ENCODE peak calls at places on chromosomes 11 and 22, in six cellular contexts. One of them, this sample, is unnamed.

GRCh38 chr22:42188808-42189447 is 58.3 kb upstream of the CYP2D6 start:
- DNase-seq in NB4: peak
- DNase-seq in heart right ventricle: no peak
- DNase-seq in WERI-Rb-1: no peak
- DNase-seq in progenitor cell of endocrine pancreas: no peak
- DNase-seq in body of pancreas: no peak
- DNase-seq in this sample: no peak

GRCh38 chr11:130002846-130003716 is 446 bp upstream of the PRDM10 start:
- DNase-seq in NB4: peak
- DNase-seq in heart right ventricle: peak
- DNase-seq in WERI-Rb-1: peak
- DNase-seq in progenitor cell of endocrine pancreas: peak
- DNase-seq in body of pancreas: peak
- DNase-seq in this sample: peak

GRCh38 chr11:86449993-86450629 is 75.4 kb downstream of the CCDC81 start:
- DNase-seq in NB4: peak
- DNase-seq in heart right ventricle: no peak
- DNase-seq in WERI-Rb-1: no peak
- DNase-seq in progenitor cell of endocrine pancreas: no peak
- DNase-seq in body of pancreas: no peak
- DNase-seq in this sample: no peak

GRCh38 chr11:86571273-86571948 is 101.0 kb downstream of the ME3 start:
- DNase-seq in NB4: peak
- DNase-seq in heart right ventricle: no peak
- DNase-seq in WERI-Rb-1: peak
- DNase-seq in progenitor cell of endocrine pancreas: peak
- DNase-seq in body of pancreas: no peak
- DNase-seq in this sample: no peak

GRCh38 chr11:125514336-125515101 is 18.5 kb upstream of the FEZ1 start:
- DNase-seq in NB4: peak
- DNase-seq in heart right ventricle: no peak
- DNase-seq in WERI-Rb-1: no peak
- DNase-seq in progenitor cell of endocrine pancreas: no peak
- DNase-seq in body of pancreas: no peak
- DNase-seq in this sample: no peak

GRCh38 chr11:134638796-134639540 is 226.9 kb upstream of the B3GAT1 start:
- DNase-seq in NB4: no peak
- DNase-seq in heart right ventricle: no peak
- DNase-seq in WERI-Rb-1: no peak
- DNase-seq in progenitor cell of endocrine pancreas: no peak
- DNase-seq in body of pancreas: no peak
- DNase-seq in this sample: no peak

GRCh38 chr11:122981388-122982264 is at the start of gene BSX:
- DNase-seq in NB4: peak
- DNase-seq in heart right ventricle: peak
- DNase-seq in WERI-Rb-1: no peak
- DNase-seq in progenitor cell of endocrine pancreas: peak
- DNase-seq in body of pancreas: peak
- DNase-seq in this sample: no peak

GRCh38 chr11:116460156-116460965 is 312.4 kb downstream of the BUD13 start:
- DNase-seq in NB4: no peak
- DNase-seq in heart right ventricle: no peak
- DNase-seq in WERI-Rb-1: no peak
- DNase-seq in progenitor cell of endocrine pancreas: no peak
- DNase-seq in body of pancreas: no peak
- DNase-seq in this sample: no peak

GRCh38 chr11:16809901-16810668 is 71.6 kb downstream of the C11orf58 start:
- DNase-seq in NB4: no peak
- DNase-seq in heart right ventricle: peak
- DNase-seq in WERI-Rb-1: no peak
- DNase-seq in progenitor cell of endocrine pancreas: no peak
- DNase-seq in body of pancreas: peak
- DNase-seq in this sample: no peak

GRCh38 chr11:59755701-59756495 is 722 bp downstream of the STX3 start:
- DNase-seq in NB4: peak
- DNase-seq in heart right ventricle: peak
- DNase-seq in WERI-Rb-1: peak
- DNase-seq in progenitor cell of endocrine pancreas: peak
- DNase-seq in body of pancreas: peak
- DNase-seq in this sample: peak

GRCh38 chr11:13745165-13745564 is 76.7 kb downstream of the FAR1 start:
- DNase-seq in NB4: peak
- DNase-seq in heart right ventricle: no peak
- DNase-seq in WERI-Rb-1: no peak
- DNase-seq in progenitor cell of endocrine pancreas: no peak
- DNase-seq in body of pancreas: no peak
- DNase-seq in this sample: no peak

GRCh38 chr22:41664490-41664889 is 24.2 kb downstream of the SNU13 start:
- DNase-seq in NB4: no peak
- DNase-seq in heart right ventricle: no peak
- DNase-seq in WERI-Rb-1: no peak
- DNase-seq in progenitor cell of endocrine pancreas: no peak
- DNase-seq in body of pancreas: no peak
- DNase-seq in this sample: no peak

GRCh38 chr11:120191058-120191457 is 19.8 kb upstream of the OAF start:
- DNase-seq in NB4: no peak
- DNase-seq in heart right ventricle: no peak
- DNase-seq in WERI-Rb-1: no peak
- DNase-seq in progenitor cell of endocrine pancreas: no peak
- DNase-seq in body of pancreas: no peak
- DNase-seq in this sample: no peak

GRCh38 chr11:68325183-68325893 is 12.9 kb downstream of the LRP5 start:
- DNase-seq in NB4: no peak
- DNase-seq in heart right ventricle: no peak
- DNase-seq in WERI-Rb-1: no peak
- DNase-seq in progenitor cell of endocrine pancreas: no peak
- DNase-seq in body of pancreas: no peak
- DNase-seq in this sample: no peak
- TF ChIP-seq CTCF in NB4: peak
- TF ChIP-seq CTCF in heart right ventricle: no peak
- TF ChIP-seq CTCF in WERI-Rb-1: peak
- TF ChIP-seq CTCF in progenitor cell of endocrine pancreas: peak
- TF ChIP-seq CTCF in body of pancreas: no peak
- TF ChIP-seq CTCF in this sample: no peak

DNA sequence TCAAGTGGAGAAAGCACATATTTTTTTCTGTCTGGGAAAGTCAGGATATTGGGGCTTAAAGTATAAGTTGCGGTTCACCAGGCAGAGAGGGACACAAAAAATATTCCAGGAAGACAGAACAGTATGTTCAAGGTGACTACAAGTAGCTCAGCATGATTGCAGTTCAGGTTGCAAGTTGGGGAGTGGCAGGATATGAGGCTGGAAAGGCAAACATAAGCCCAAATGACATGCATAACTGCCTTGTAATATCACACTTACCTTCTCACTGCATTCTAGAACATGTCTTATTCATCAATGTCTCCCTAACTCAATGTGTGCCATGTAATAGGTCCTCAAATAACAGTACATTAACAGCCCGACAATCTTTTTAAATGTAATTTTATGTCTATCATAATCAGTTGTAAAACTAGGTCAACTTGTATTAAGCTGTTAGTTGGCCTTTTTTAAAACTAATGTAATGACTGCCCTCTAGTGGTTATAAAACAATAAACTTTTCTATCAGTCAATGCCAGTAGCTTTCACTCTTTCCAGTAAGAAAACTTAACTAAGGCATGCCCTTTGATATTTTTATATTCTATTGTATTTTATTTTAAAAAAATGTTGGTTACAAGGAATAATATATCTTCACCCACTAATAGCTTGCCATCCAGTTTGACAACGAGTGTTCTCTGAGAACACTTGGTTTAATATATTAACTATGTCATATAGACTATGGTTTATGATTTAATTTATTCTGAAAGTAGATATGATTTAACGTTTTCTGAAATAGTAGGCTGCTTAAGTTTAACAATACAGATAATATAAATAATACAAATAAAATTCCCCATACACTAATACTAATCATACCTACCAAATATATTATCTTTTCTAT is 39.4 kb upstream of the CFAP300 start:
- DNase-seq in NB4: peak
- DNase-seq in heart right ventricle: no peak
- DNase-seq in WERI-Rb-1: no peak
- DNase-seq in progenitor cell of endocrine pancreas: no peak
- DNase-seq in body of pancreas: no peak
- DNase-seq in this sample: peak
- TF ChIP-seq CTCF in NB4: peak
- TF ChIP-seq CTCF in heart right ventricle: peak
- TF ChIP-seq CTCF in WERI-Rb-1: no peak
- TF ChIP-seq CTCF in progenitor cell of endocrine pancreas: peak
- TF ChIP-seq CTCF in body of pancreas: peak
- TF ChIP-seq CTCF in this sample: peak

GRCh38 chr22:22802346-22802970 is 85.2 kb upstream of the IGLL5 start:
- DNase-seq in NB4: peak
- DNase-seq in heart right ventricle: no peak
- DNase-seq in WERI-Rb-1: no peak
- DNase-seq in progenitor cell of endocrine pancreas: no peak
- DNase-seq in body of pancreas: no peak
- DNase-seq in this sample: no peak
- TF ChIP-seq CTCF in NB4: peak
- TF ChIP-seq CTCF in heart right ventricle: peak
- TF ChIP-seq CTCF in WERI-Rb-1: peak
- TF ChIP-seq CTCF in progenitor cell of endocrine pancreas: peak
- TF ChIP-seq CTCF in body of pancreas: no peak
- TF ChIP-seq CTCF in this sample: no peak

GRCh38 chr22:23906641-23907040 is 12.5 kb downstream of the MIF start:
- DNase-seq in NB4: no peak
- DNase-seq in heart right ventricle: no peak
- DNase-seq in WERI-Rb-1: no peak
- DNase-seq in progenitor cell of endocrine pancreas: no peak
- DNase-seq in body of pancreas: no peak
- DNase-seq in this sample: no peak

GRCh38 chr22:23910496-23911190 is 16.5 kb downstream of the MIF start:
- DNase-seq in NB4: no peak
- DNase-seq in heart right ventricle: no peak
- DNase-seq in WERI-Rb-1: no peak
- DNase-seq in progenitor cell of endocrine pancreas: no peak
- DNase-seq in body of pancreas: no peak
- DNase-seq in this sample: no peak

GRCh38 chr22:23911318-23911980 is 17.3 kb downstream of the MIF start:
- DNase-seq in NB4: no peak
- DNase-seq in heart right ventricle: no peak
- DNase-seq in WERI-Rb-1: no peak
- DNase-seq in progenitor cell of endocrine pancreas: no peak
- DNase-seq in body of pancreas: no peak
- DNase-seq in this sample: no peak

GRCh38 chr22:23908561-23909205 is 14.5 kb downstream of the MIF start:
- DNase-seq in NB4: no peak
- DNase-seq in heart right ventricle: no peak
- DNase-seq in WERI-Rb-1: no peak
- DNase-seq in progenitor cell of endocrine pancreas: no peak
- DNase-seq in body of pancreas: no peak
- DNase-seq in this sample: no peak

DNA sequence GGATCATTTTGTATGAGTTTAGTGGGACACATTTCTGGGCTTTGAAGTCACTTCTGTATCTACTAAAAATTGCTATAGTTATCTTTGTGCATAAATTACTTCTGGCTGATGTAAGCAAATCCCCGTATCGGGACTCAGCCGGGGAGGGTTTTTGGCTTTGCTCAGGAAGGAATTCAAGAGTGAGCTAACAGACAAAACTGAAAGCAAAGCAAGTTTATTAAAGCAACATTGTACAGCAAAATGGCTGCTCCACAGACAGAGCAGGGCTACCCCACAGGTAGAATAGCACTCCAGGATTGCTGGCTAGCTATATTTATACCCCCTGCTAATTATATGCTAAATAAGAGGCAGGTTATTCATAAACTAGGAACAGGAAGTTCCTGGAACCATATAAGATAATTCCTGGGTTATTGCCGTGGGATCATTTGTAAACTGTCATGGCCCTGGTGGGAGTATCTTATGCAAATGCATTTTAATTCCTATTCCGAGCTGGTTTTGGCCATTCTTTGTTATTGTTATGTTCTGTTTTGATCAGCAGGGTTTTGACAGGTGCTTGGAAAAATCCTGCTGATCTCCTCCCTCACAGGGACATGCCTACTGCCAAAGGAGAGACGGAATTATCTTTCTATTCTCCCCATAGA is 15.2 kb downstream of the MIF start:
- DNase-seq in NB4: no peak
- DNase-seq in heart right ventricle: no peak
- DNase-seq in WERI-Rb-1: no peak
- DNase-seq in progenitor cell of endocrine pancreas: no peak
- DNase-seq in body of pancreas: peak
- DNase-seq in this sample: no peak
- TF ChIP-seq CTCF in NB4: no peak
- TF ChIP-seq CTCF in heart right ventricle: no peak
- TF ChIP-seq CTCF in WERI-Rb-1: no peak
- TF ChIP-seq CTCF in progenitor cell of endocrine pancreas: no peak
- TF ChIP-seq CTCF in body of pancreas: no peak
- TF ChIP-seq CTCF in this sample: no peak

GRCh38 chr11:36151933-36152580 is 137.2 kb downstream of the COMMD9 start:
- DNase-seq in NB4: no peak
- DNase-seq in heart right ventricle: no peak
- DNase-seq in WERI-Rb-1: no peak
- DNase-seq in progenitor cell of endocrine pancreas: no peak
- DNase-seq in body of pancreas: no peak
- DNase-seq in this sample: no peak

GRCh38 chr11:36150986-36151385 is 138.2 kb downstream of the COMMD9 start:
- DNase-seq in NB4: no peak
- DNase-seq in heart right ventricle: no peak
- DNase-seq in WERI-Rb-1: no peak
- DNase-seq in progenitor cell of endocrine pancreas: no peak
- DNase-seq in body of pancreas: no peak
- DNase-seq in this sample: no peak

GRCh38 chr11:36155301-36155700 is 133.9 kb downstream of the COMMD9 start:
- DNase-seq in NB4: no peak
- DNase-seq in heart right ventricle: no peak
- DNase-seq in WERI-Rb-1: no peak
- DNase-seq in progenitor cell of endocrine pancreas: no peak
- DNase-seq in body of pancreas: no peak
- DNase-seq in this sample: no peak

GRCh38 chr11:36155770-36156485 is 133.3 kb downstream of the COMMD9 start:
- DNase-seq in NB4: no peak
- DNase-seq in heart right ventricle: no peak
- DNase-seq in WERI-Rb-1: no peak
- DNase-seq in progenitor cell of endocrine pancreas: no peak
- DNase-seq in body of pancreas: no peak
- DNase-seq in this sample: no peak

DNA sequence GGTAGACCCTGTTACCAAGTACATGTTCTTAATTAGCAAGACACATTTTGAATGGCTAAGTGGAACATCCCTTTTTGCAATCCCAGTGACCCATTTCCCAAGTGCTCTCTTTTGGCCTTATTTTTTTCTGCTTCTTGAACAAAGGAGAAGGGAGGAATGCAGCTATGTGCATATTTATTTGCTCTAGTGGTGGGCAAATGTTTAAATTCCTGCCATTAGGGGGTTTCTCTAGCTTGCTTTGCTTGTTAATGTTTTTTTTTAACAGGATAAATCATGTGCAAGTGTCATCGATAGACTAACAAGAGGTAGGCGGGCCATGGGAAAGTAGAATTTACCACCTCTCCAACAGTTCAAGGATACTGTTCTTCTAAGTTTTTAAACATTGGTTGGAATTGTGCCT is 135.6 kb downstream of the COMMD9 start:
- DNase-seq in NB4: no peak
- DNase-seq in heart right ventricle: no peak
- DNase-seq in WERI-Rb-1: no peak
- DNase-seq in progenitor cell of endocrine pancreas: no peak
- DNase-seq in body of pancreas: no peak
- DNase-seq in this sample: no peak
- TF ChIP-seq CTCF in NB4: no peak
- TF ChIP-seq CTCF in heart right ventricle: no peak
- TF ChIP-seq CTCF in WERI-Rb-1: no peak
- TF ChIP-seq CTCF in progenitor cell of endocrine pancreas: peak
- TF ChIP-seq CTCF in body of pancreas: no peak
- TF ChIP-seq CTCF in this sample: no peak

GRCh38 chr11:69624293-69624692 is 16.7 kb upstream of the CCND1 start:
- DNase-seq in NB4: no peak
- DNase-seq in heart right ventricle: no peak
- DNase-seq in WERI-Rb-1: no peak
- DNase-seq in progenitor cell of endocrine pancreas: no peak
- DNase-seq in body of pancreas: no peak
- DNase-seq in this sample: no peak
- TF ChIP-seq CTCF in NB4: no peak
- TF ChIP-seq CTCF in heart right ventricle: no peak
- TF ChIP-seq CTCF in WERI-Rb-1: no peak
- TF ChIP-seq CTCF in progenitor cell of endocrine pancreas: no peak
- TF ChIP-seq CTCF in body of pancreas: no peak
- TF ChIP-seq CTCF in this sample: no peak

This sample was measured in AG09319.